ENCODE peak calls at places on chromosomes 1 and 21, in eight cellular contexts. D is GM12865, C is lower leg skin, A is activated B cell treated with CpG ODN at 0.5 μM for 24 hours, M is ovary, I is thoracic aorta, K is IMR-90, G is kidney. F is an unnamed sample.

GRCh38 chr21:44681152-44681551 is 811 bp downstream of the KRTAP12-1 start:
- DNase-seq in I (no peak), K (no peak), D (no peak), M (no peak), G (no peak), A (no peak), C (peak), F (no peak)

GRCh38 chr1:244239261-244239770 is 188.2 kb downstream of the ZBTB18 start:
- DNase-seq in G (no peak), K (peak), A (no peak), M (no peak), I (no peak), C (peak), D (peak), F (no peak)

GRCh38 chr1:182624582-182624981 is 20.4 kb upstream of the RGS16 start:
- DNase-seq in M (no peak), G (no peak), I (no peak), A (no peak), D (no peak), C (no peak), K (no peak), F (no peak)

GRCh38 chr21:36773111-36773510 is 74.2 kb downstream of the SIM2 start:
- DNase-seq in D (no peak), K (peak), A (no peak), C (peak), I (peak), G (peak), M (peak), F (no peak)

GRCh38 chr1:36591278-36591677 is 108.6 kb upstream of the CSF3R start:
- DNase-seq in A (no peak), C (no peak), K (no peak), M (no peak), G (no peak), D (no peak), I (no peak), F (no peak)

GRCh38 chr21:33370292-33370691 is 32.9 kb upstream of the IFNGR2 start:
- DNase-seq in K (no peak), D (no peak), A (no peak), G (no peak), I (no peak), C (peak), M (no peak), F (no peak)

GRCh38 chr1:28278763-28279162 is 19.4 kb downstream of the SESN2 start:
- DNase-seq in D (no peak), K (no peak), G (no peak), I (no peak), A (no peak), M (no peak), C (no peak), F (no peak)

GRCh38 chr1:17663646-17664045 is 91.5 kb upstream of the ACTL8 start:
- DNase-seq in M (no peak), C (no peak), G (no peak), A (no peak), D (no peak), I (no peak), K (no peak), F (no peak)

GRCh38 chr1:17775796-17776195 is 20.7 kb downstream of the ACTL8 start:
- DNase-seq in C (no peak), K (no peak), D (no peak), A (no peak), M (no peak), G (no peak), I (no peak), F (no peak)

GRCh38 chr1:19003371-19004290 is 47.2 kb upstream of the IFFO2 start:
- DNase-seq in A (no peak), K (peak), I (no peak), M (no peak), D (no peak), C (peak), G (no peak), F (no peak)

GRCh38 chr1:108560430-108561144 is 687 bp downstream of the EEIG2 start:
- DNase-seq in A (peak), C (peak), G (peak), K (peak), M (peak), D (peak), I (no peak), F (peak)

GRCh38 chr1:160838876-160839275 is 23.8 kb downstream of the CD244 start:
- DNase-seq in G (no peak), D (no peak), M (no peak), C (no peak), K (no peak), I (no peak), A (no peak), F (no peak)

GRCh38 chr1:15848929-15849774 is 1.6 kb downstream of the SPEN start:
- DNase-seq in D (peak), A (peak), K (peak), C (peak), I (peak), G (peak), M (peak), F (peak)

GRCh38 chr1:174954686-174955669 is 44.8 kb upstream of the CACYBP start:
- DNase-seq in M (no peak), A (no peak), G (no peak), K (no peak), I (no peak), D (no peak), C (no peak), F (no peak)

GRCh38 chr1:208119225-208119606 is 125.0 kb downstream of the PLXNA2 start:
- DNase-seq in G (no peak), D (no peak), C (no peak), I (no peak), K (no peak), M (no peak), A (no peak), F (no peak)

GRCh38 chr1:230073371-230074035 is 6.5 kb downstream of the GALNT2 start:
- DNase-seq in I (no peak), D (no peak), M (no peak), G (no peak), A (no peak), C (peak), K (peak), F (no peak)

GRCh38 chr1:200290010-200290685 is 119.7 kb downstream of the ZNF281 start:
- DNase-seq in D (peak), M (no peak), A (no peak), K (no peak), G (no peak), C (no peak), I (no peak), F (no peak)

GRCh38 chr1:166040635-166041034 is 126.2 kb downstream of the FAM78B start:
- DNase-seq in C (no peak), M (no peak), K (no peak), I (no peak), D (no peak), A (no peak), G (no peak), F (no peak)

GRCh38 chr1:38138498-38139233 is 92.1 kb upstream of the POU3F1 start:
- DNase-seq in D (no peak), M (peak), K (peak), G (peak), C (peak), I (peak), A (no peak), F (peak)

GRCh38 chr1:9080704-9081291 is 11.4 kb upstream of the SLC2A5 start:
- DNase-seq in C (no peak), A (no peak), G (no peak), K (no peak), D (peak), M (no peak), I (no peak), F (no peak)

GRCh38 chr1:33818071-33818470 is 45.8 kb upstream of the HMGB4 start:
- DNase-seq in C (no peak), D (no peak), A (no peak), K (no peak), G (no peak), I (no peak), M (no peak), F (no peak)

GRCh38 chr1:25973610-25974355 is 24.1 kb downstream of the PAFAH2 start:
- DNase-seq in K (no peak), C (no peak), A (no peak), D (no peak), M (no peak), I (no peak), G (no peak), F (no peak)

DNA sequence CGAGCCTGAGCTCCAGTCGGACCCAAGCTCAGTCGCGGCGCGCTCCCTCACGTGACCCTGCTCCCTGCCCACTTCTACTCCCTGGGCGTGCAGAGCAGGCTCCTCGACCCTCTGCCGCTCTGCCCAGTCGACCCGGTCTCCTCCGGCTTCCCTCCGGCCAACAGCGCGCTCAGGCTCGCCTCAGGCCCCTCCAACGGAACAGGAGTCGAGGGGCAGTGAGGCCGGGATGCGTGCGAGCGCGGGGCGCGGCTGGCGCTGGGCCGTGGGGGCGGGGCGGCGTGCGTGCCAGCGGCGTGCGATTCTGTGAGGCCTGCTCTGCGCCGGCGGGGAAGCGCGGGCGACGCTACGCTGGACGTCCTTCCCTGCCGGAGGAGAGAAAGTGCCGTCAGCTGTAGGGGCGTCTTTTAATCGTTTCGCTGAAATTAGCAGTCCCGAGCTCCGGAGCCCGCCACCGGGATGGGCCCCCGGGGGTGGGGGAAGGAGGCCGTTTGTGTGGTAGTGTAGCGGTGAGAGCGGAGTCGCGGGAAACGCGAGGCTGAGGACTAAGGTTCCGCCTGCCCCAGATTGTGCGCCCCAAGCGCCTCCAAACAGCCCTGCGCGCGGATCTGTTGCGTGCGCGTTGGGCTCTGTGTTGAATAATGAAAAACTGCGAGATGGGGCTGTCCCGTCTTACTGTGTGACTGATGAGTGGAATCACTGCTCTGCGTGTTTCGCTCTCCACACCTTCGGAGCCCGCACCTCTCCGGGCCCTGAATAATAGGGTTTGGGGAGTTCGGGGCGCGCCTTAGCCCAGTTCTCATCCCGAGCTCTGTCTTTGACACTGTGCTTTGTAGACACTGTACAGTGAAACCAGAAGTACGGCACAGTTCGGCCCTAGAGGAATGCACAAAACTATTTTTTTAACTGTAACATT is at the start of gene ACBD6:
- DNase-seq in M (peak), D (peak), A (peak), C (peak), G (peak), I (peak), K (peak), F (peak)
- TF ChIP-seq CTCF in M (no peak), D (peak), A (no peak), C (no peak), G (no peak), I (peak), K (no peak), F (no peak)

GRCh38 chr1:47688161-47688560 is 250.3 kb downstream of the FOXD2 start:
- DNase-seq in M (no peak), C (peak), A (no peak), K (no peak), D (no peak), G (no peak), I (no peak), F (no peak)
- TF ChIP-seq CTCF in M (no peak), C (no peak), A (no peak), K (no peak), D (no peak), G (no peak), I (no peak), F (no peak)

DNA sequence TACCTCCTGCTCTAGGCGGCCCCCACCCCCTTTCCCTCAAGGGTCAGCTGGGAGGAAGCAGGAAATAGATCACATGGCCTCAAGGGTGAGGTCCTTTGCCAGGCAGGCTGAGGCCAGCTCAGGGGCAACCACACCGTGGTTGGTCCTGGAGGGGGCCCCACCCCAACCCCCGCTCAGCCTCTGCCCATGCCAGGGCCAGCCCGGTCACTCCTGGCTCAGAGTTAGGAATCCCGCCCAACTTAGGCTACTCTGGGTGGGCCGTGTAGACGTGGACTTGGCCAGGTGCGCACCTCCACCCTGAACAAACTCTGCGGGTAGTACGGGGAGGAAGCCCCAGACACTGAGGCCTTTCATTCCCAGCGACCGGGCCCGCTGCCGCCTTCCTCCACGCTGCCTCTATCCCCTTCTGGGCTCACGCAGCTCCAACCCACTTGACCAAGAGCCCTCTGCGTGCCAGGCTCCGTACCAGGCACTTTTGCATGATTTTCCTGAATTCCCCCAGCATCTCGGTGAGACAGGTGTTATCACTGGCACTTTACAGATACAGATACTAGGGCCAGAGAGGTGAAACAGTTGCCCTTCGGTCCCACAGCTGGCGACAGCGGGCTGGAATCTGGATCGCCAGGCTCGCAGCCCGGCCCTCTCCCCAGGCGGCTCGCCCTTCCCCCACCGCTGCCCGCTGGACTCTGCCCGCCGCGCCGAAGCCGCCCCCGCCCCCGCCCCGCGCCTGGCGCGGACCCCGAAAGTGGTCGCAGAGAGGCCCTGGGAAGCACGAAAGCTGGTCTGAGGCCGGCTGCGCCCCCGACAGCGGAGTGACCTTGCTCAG is 771 bp downstream of the GALE start:
- DNase-seq in D (peak), K (peak), G (peak), A (no peak), C (peak), I (no peak), M (peak), F (peak)
- TF ChIP-seq CTCF in D (no peak), K (no peak), G (no peak), A (no peak), C (no peak), I (no peak), M (no peak), F (no peak)

GRCh38 chr1:14800500-14801069 is 202.1 kb downstream of the KAZN start:
- DNase-seq in A (no peak), G (no peak), K (no peak), M (no peak), D (no peak), C (no peak), I (no peak), F (no peak)

GRCh38 chr1:14808768-14809167 is 210.3 kb downstream of the KAZN start:
- DNase-seq in D (no peak), C (no peak), M (no peak), I (no peak), A (no peak), K (no peak), G (no peak), F (no peak)

GRCh38 chr1:14803002-14803789 is 204.7 kb downstream of the KAZN start:
- DNase-seq in G (no peak), C (no peak), I (no peak), K (no peak), A (no peak), M (no peak), D (no peak), F (no peak)

GRCh38 chr1:14806772-14807171 is 208.3 kb downstream of the KAZN start:
- DNase-seq in A (no peak), K (no peak), M (no peak), D (no peak), G (no peak), C (no peak), I (no peak), F (no peak)

GRCh38 chr1:14804626-14805025 is 206.1 kb downstream of the KAZN start:
- DNase-seq in A (no peak), M (no peak), C (no peak), D (no peak), G (no peak), K (no peak), I (no peak), F (no peak)
- TF ChIP-seq CTCF in A (no peak), M (no peak), C (no peak), D (peak), G (peak), K (no peak), I (no peak), F (no peak)

DNA sequence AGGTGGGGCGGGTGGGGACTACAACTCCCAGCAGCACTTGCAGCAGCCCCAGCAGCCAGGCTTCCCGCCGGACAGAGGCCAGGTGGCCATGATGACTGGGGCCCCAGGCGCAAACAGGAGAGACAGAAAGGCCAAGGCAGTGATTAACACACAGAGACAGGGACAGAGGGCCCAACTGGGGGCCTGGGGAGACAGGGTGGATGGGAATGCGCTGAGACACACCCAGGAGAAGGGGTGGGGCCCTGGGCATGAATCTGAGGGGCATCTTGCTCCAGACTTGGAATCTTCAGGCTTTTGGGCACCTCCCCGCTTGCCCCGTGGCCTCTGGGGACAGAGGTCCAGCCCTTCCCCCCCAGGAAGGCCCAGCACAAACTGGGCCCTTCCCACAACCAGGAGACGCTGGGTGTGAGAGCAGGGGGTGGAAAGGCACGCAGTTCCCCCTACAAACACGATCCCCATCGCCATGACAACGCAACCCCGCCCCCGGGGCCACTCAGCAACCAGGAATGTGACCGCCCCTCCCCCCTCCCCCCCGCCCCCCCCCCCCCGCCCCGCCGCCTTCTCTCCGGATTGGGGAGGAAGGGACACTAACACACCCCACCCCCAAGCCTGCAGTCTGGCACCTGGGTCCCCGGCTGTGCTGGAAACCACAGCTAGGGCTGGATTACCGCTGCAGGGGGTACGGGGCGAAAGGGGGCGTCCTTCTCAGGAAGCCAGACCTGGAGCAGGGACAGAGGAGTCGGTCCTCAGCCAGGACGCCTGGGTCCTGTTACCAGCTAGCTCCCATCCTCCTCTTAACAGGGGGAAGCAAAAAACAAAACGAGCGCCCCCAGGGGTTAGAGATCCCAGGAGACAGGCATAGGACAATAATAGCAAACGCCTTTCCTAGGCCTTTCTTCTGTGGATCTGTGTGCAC is 4.5 kb downstream of the HDGF start:
- DNase-seq in M (peak), I (peak), C (peak), A (peak), G (peak), D (peak), K (peak), F (peak)
- TF ChIP-seq CTCF in M (no peak), I (no peak), C (no peak), A (no peak), G (no peak), D (peak), K (peak), F (no peak)